ENCODE peak calls at places on chromosomes 3 and 15, in six cellular contexts. P is SK-N-SH, T is HepG2, F is GM12878, Z is HCT116, V is K562. E is an unnamed sample.

GRCh38 chr3:14774431-14774830 is 44.3 kb upstream of the FGD5 start:
- DNase-seq in F (no peak), T (no peak), P (no peak), Z (no peak), V (no peak), E (no peak)

GRCh38 chr3:48429416-48430358 is at the start of gene PLXNB1:
- DNase-seq in F (no peak), P (peak; percentile 93), V (peak; percentile 90), T (peak; percentile 97), Z (no peak), E (peak; percentile 73)

GRCh38 chr15:39179980-39180379 is 400.9 kb upstream of the THBS1 start:
- DNase-seq in Z (no peak), F (no peak), V (no peak), P (no peak), T (no peak), E (no peak)

GRCh38 chr15:60128000-60128376 is 123.9 kb downstream of the FOXB1 start:
- DNase-seq in Z (no peak), F (no peak), V (no peak), P (no peak), T (no peak), E (no peak)

GRCh38 chr3:194935061-194935460 is 249.4 kb downstream of the FAM43A start:
- DNase-seq in Z (no peak), F (no peak), V (no peak), T (no peak), P (no peak), E (peak; percentile 52)

GRCh38 chr15:60005352-60006202 is 1.5 kb downstream of the FOXB1 start:
- DNase-seq in T (no peak), V (no peak), F (no peak), P (peak; percentile 32), Z (no peak), E (no peak)

GRCh38 chr15:78438595-78439285 is 724 bp downstream of the IREB2 start:
- DNase-seq in F (no peak), Z (no peak), P (peak; percentile 46), V (no peak), T (peak; percentile 60), E (peak; percentile 16)

GRCh38 chr15:78316211-78317077 is 17.0 kb upstream of the SKIC8 start:
- DNase-seq in P (peak; percentile 52), V (no peak), Z (no peak), F (no peak), T (no peak), E (no peak)

GRCh38 chr15:70121656-70122297 is 24.1 kb upstream of the TLE3 start:
- DNase-seq in V (no peak), T (no peak), Z (no peak), F (no peak), P (no peak), E (no peak)

GRCh38 chr15:83446904-83447708 is at the start of gene SH3GL3:
- DNase-seq in T (no peak), V (peak; percentile 83), F (no peak), Z (peak; percentile 32), P (peak; percentile 82), E (peak; percentile 77)

GRCh38 chr3:43247556-43248186 is 38.7 kb upstream of the SNRK start:
- DNase-seq in P (no peak), V (no peak), Z (no peak), F (no peak), T (no peak), E (no peak)

DNA sequence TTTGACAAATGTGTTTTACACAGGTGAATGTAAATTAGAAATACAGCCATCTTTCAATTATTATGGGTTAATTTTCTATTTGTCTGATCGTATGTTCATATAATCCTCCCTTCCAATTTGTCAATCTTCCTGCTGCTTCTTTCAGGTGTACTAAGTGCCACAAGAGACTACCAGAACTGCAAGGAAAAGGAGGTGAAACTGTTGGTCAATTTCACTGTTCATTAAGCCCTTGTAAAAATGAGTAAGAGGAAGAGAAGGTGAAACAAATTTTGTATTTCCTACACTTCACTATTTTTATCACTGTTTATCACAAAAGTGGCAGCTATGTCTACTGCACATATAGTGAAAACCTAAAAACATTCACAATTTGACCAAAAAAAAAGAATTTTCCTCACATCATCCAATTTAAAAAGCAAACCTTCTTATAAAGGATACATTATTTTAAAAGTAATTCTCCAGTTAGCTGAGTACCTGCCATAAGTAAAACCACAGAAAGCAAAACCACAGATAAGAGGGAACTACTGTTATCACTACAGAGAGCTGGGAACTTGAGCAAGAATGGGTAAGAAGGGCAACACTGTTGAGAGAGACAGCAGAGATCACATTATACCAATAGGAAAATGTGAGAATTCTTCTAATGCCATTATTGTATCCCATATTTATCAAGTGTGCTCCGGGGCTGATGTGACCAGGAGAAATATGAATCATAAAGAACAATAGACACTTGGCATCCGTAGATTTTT is 163.0 kb downstream of the TBC1D5 start:
- DNase-seq in P (no peak), F (peak; percentile 60), T (no peak), V (no peak), Z (no peak), E (no peak)
- TF ChIP-seq JUND in P (no peak), F (no peak), T (no peak), V (peak; percentile 29), Z (no peak), E (no peak)

GRCh38 chr15:85072917-85073316 is 91.3 kb downstream of the PDE8A start:
- DNase-seq in V (no peak), F (no peak), T (no peak), Z (no peak), P (no peak), E (no peak)

GRCh38 chr15:85071534-85071933 is 89.9 kb downstream of the PDE8A start:
- DNase-seq in P (no peak), T (no peak), F (no peak), Z (no peak), V (no peak), E (no peak)

GRCh38 chr15:85071061-85071460 is 89.4 kb downstream of the PDE8A start:
- DNase-seq in P (no peak), V (no peak), T (no peak), F (no peak), Z (no peak), E (no peak)

GRCh38 chr15:85073556-85074194 is 92.0 kb downstream of the PDE8A start:
- DNase-seq in P (no peak), F (no peak), V (no peak), Z (no peak), T (no peak), E (no peak)
- TF ChIP-seq JUND in P (no peak), F (no peak), V (no peak), Z (no peak), T (no peak), E (no peak)

GRCh38 chr15:41078125-41078524 is 38.0 kb downstream of the INO80 start:
- DNase-seq in T (no peak), P (no peak), Z (no peak), V (no peak), F (no peak), E (no peak)
- TF ChIP-seq JUND in T (no peak), P (no peak), Z (no peak), V (no peak), F (no peak), E (no peak)

GRCh38 chr3:175940243-175940642 is 1081.1 kb downstream of the NAALADL2 start:
- DNase-seq in V (no peak), Z (no peak), P (no peak), F (no peak), T (no peak), E (no peak)
- TF ChIP-seq JUND in V (no peak), Z (no peak), P (no peak), F (no peak), T (no peak), E (no peak)

E was measured in T47D.